ENCODE peak calls at places on chromosomes 2 and 18, in eight cellular contexts. P, I, O, B, N, Y, X and K are unnamed samples.

GRCh38 chr2:239290618-239291504 is 110.0 kb downstream of the HDAC4 start:
- DNase-seq in B (no peak), I (peak), P (peak), N (no peak), Y (no peak), O (peak), X (no peak), K (no peak)

GRCh38 chr2:158644139-158644538 is 151.0 kb upstream of the DAPL1 start:
- DNase-seq in B (peak), X (peak), P (no peak), Y (no peak), O (peak), I (no peak), N (no peak), K (no peak)

GRCh38 chr2:26172189-26172865 is 561 bp upstream of the GAREM2 start:
- DNase-seq in I (peak), X (no peak), B (no peak), N (peak), Y (no peak), P (no peak), O (no peak), K (no peak)

GRCh38 chr2:149002891-149003740 is 35.4 kb upstream of the LYPD6B start:
- DNase-seq in X (no peak), B (no peak), N (no peak), I (no peak), P (no peak), O (no peak), Y (no peak), K (no peak)

GRCh38 chr18:36724591-36725001 is 104.2 kb downstream of the TPGS2 start:
- DNase-seq in P (peak), I (no peak), X (no peak), Y (no peak), N (no peak), B (no peak), O (peak), K (no peak)

GRCh38 chr2:158392683-158393082 is 63.9 kb downstream of the CCDC148 start:
- DNase-seq in P (no peak), N (no peak), Y (no peak), O (no peak), B (no peak), I (no peak), X (no peak), K (no peak)

GRCh38 chr2:166180951-166181812 is 53.4 kb upstream of the SCN1A start:
- DNase-seq in P (peak), O (peak), I (peak), N (peak), Y (peak), X (peak), B (no peak), K (no peak)

GRCh38 chr18:6069539-6069938 is 174.2 kb upstream of the TMEM200C start:
- DNase-seq in N (no peak), O (no peak), P (no peak), Y (no peak), I (no peak), X (no peak), B (no peak), K (no peak)

GRCh38 chr2:178397002-178397605 is 53.9 kb downstream of the PRKRA start:
- DNase-seq in Y (peak), N (no peak), O (peak), I (peak), B (no peak), X (peak), P (peak), K (no peak)

GRCh38 chr18:76482267-76482666 is 12.8 kb downstream of the ZNF516 start:
- DNase-seq in O (no peak), P (no peak), Y (no peak), N (no peak), B (no peak), X (no peak), I (no peak), K (no peak)